ENCODE peak calls at places on chromosome X, in seven cellular contexts. Y is GM23338, B is HCT116, U is prostate gland, L is upper lobe of left lung, R is stomach, D is K562. W is an unnamed sample.

GRCh38 chrX:10052906-10053625 is 85.9 kb downstream of the CLDN34 start:
- DNase-seq in D (no peak), B (no peak), L (no peak), R (no peak), U (no peak), Y (no peak), W (no peak)

GRCh38 chrX:42755820-42756219 is 22.1 kb downstream of the PPP1R2C start:
- DNase-seq in R (no peak), Y (no peak), B (no peak), L (peak; percentile 33), D (no peak), U (no peak), W (no peak)

GRCh38 chrX:13220916-13221315 is 98.9 kb downstream of the ATXN3L start:
- DNase-seq in L (no peak), Y (no peak), R (no peak), D (no peak), U (no peak), B (no peak), W (no peak)

GRCh38 chrX:100804780-100805179 is 15.4 kb upstream of the CSTF2 start:
- DNase-seq in B (no peak), D (no peak), U (no peak), R (no peak), Y (peak; percentile 9), L (no peak), W (no peak)

GRCh38 chrX:130028196-130028595 is 45.8 kb downstream of the BCORL1 start:
- DNase-seq in R (peak; percentile 57), U (peak; percentile 5), B (peak; percentile 3), D (peak; percentile 45), Y (peak; percentile 36), L (peak; percentile 50), W (no peak)

GRCh38 chrX:45781901-45782553 is 581.4 kb upstream of the DIPK2B start:
- DNase-seq in Y (peak; percentile 18), U (no peak), R (no peak), B (no peak), L (no peak), D (no peak), W (no peak)

GRCh38 chrX:69298466-69299140 is 133.3 kb upstream of the PJA1 start:
- DNase-seq in B (no peak), U (no peak), Y (no peak), D (no peak), R (no peak), L (no peak), W (no peak)

GRCh38 chrX:55907968-55908607 is 190.5 kb downstream of the RRAGB start:
- DNase-seq in D (peak; percentile 30), B (peak; percentile 38), L (peak; percentile 67), R (peak; percentile 58), Y (peak; percentile 83), U (peak; percentile 49), W (no peak)

GRCh38 chrX:24024819-24025740 is 1.9 kb downstream of the KLHL15 start:
- DNase-seq in D (peak; percentile 91), L (peak; percentile 85), R (peak; percentile 90), Y (peak; percentile 70), B (peak; percentile 60), U (peak; percentile 74), W (peak; percentile 90)

GRCh38 chrX:15911729-15912550 is 57.3 kb upstream of the AP1S2 start:
- DNase-seq in B (no peak), D (no peak), L (peak; percentile 48), R (no peak), Y (no peak), U (no peak), W (no peak)

GRCh38 chrX:10433296-10433965 is 187.0 kb downstream of the MID1 start:
- DNase-seq in B (no peak), Y (no peak), R (no peak), L (no peak), D (no peak), U (no peak), W (no peak)

GRCh38 chrX:1442724-1443367 is 9.9 kb downstream of the ASMTL start:
- DNase-seq in B (no peak), L (peak; percentile 8), U (no peak), R (no peak), D (no peak), Y (no peak), W (peak; percentile 39)

GRCh38 chrX:40010550-40011364 is 87.0 kb downstream of the BCOR start:
- DNase-seq in U (no peak), R (no peak), D (no peak), B (no peak), L (no peak), Y (no peak), W (no peak)

GRCh38 chrX:21740329-21741274 is 17.3 kb downstream of the SMPX start:
- DNase-seq in Y (no peak), B (no peak), D (no peak), L (no peak), R (peak; percentile 49), U (peak; percentile 4), W (no peak)

GRCh38 chrX:136468391-136469103 is 19.2 kb upstream of the BRS3 start:
- DNase-seq in L (no peak), B (no peak), Y (no peak), D (no peak), R (peak; percentile 31), U (no peak), W (no peak)

GRCh38 chrX:127782904-127783303 is 269.3 kb downstream of the ACTRT1 start:
- DNase-seq in B (no peak), L (no peak), D (no peak), R (no peak), Y (no peak), U (no peak), W (no peak)

GRCh38 chrX:3550160-3550765 is 163.2 kb downstream of the PRKX start:
- DNase-seq in B (no peak), U (no peak), D (peak; percentile 25), Y (no peak), L (no peak), R (no peak), W (no peak)

GRCh38 chrX:34332336-34332735 is 200.2 kb upstream of the FAM47A start:
- DNase-seq in R (no peak), U (no peak), B (no peak), D (no peak), L (no peak), Y (peak; percentile 40), W (no peak)

GRCh38 chrX:13164611-13165010 is 120.2 kb upstream of the FAM9C start:
- DNase-seq in U (no peak), L (no peak), D (no peak), R (no peak), Y (peak; percentile 72), B (no peak), W (no peak)

GRCh38 chrX:18353931-18354368 is 538 bp downstream of the SCML2 start:
- DNase-seq in U (no peak), L (no peak), R (no peak), D (peak; percentile 48), Y (peak; percentile 63), B (no peak), W (no peak)

DNA sequence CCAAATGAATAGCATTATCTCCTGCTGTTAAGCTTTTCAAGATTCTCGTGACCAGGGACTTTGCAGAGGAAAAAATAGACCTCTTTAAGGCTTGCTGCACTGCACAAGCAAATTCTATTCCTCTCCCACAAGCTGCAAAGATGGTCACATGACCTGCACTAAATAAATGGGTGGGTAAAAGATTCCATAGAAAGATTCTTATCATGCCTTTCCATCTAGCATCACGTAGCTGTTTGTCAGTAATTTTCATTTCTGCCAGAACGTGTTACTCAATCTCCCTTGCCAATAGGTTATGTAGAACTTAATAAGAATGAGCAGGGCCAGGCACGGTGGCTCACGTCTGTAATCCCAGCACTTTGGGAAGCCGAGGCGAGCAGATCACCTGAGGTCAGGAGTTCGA is 57.9 kb upstream of the USP9X start:
- DNase-seq in B (no peak), Y (peak; percentile 28), D (no peak), U (no peak), R (no peak), L (no peak), W (no peak)
- H3K27ac ChIP-seq in B (no peak overlapping the region), Y (peak overlapping the region; percentile 96), D (no peak overlapping the region), U (no peak overlapping the region), R (no peak overlapping the region), L (no peak overlapping the region), W (no peak overlapping the region)

GRCh38 chrX:154097003-154097596 is 417 bp downstream of the MECP2 start:
- DNase-seq in U (peak; percentile 62), R (peak; percentile 65), Y (peak; percentile 69), B (no peak), D (peak; percentile 94), L (peak; percentile 66), W (peak; percentile 83)
- TF ChIP-seq POLR2AphosphoS5 in U (no peak), R (no peak), Y (peak; percentile 33), B (peak; percentile 58), D (no peak), L (peak; percentile 15), W (no peak)

DNA sequence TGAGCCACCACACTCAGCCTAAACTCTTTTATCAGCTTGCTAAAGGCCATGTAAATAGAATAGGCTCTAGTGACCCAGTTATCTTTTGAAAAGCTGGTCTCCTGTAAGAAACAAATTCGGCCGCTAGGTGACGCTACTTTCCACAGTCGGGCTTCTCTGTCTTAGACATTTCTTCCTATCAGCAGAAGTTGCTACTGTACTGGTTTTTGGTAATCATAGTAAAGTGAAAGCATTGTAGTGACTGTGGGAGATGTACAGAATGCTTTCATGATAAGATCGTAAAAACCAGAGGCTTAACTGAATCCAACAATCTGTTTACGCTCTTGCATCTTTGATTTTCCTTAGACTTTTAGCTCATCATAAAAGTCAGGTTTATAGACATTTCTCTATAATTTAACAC is 82.6 kb downstream of the GK start:
- DNase-seq in R (peak; percentile 64), U (peak; percentile 8), Y (peak; percentile 77), L (peak; percentile 59), D (peak; percentile 44), B (peak; percentile 39), W (no peak)
- TF ChIP-seq CTCF in R (peak; percentile 18), U (peak; percentile 40), Y (peak; percentile 77), L (peak; percentile 27), D (peak; percentile 86), B (peak; percentile 62), W (peak; percentile 26)

GRCh38 chrX:65600106-65600505 is 65.5 kb upstream of the LAS1L start:
- DNase-seq in D (no peak), B (no peak), L (no peak), U (no peak), Y (no peak), R (no peak), W (no peak)

GRCh38 chrX:65601126-65601525 is 66.3 kb upstream of the MSN start:
- DNase-seq in B (no peak), Y (no peak), U (no peak), L (no peak), D (no peak), R (no peak), W (no peak)

GRCh38 chrX:65596270-65596669 is 61.7 kb upstream of the LAS1L start:
- DNase-seq in R (no peak), U (no peak), B (no peak), L (peak; percentile 58), D (peak; percentile 24), Y (no peak), W (no peak)

GRCh38 chrX:65601530-65602281 is 65.7 kb upstream of the MSN start:
- DNase-seq in B (no peak), D (no peak), Y (no peak), R (peak; percentile 80), U (peak; percentile 58), L (peak; percentile 93), W (peak; percentile 83)

DNA sequence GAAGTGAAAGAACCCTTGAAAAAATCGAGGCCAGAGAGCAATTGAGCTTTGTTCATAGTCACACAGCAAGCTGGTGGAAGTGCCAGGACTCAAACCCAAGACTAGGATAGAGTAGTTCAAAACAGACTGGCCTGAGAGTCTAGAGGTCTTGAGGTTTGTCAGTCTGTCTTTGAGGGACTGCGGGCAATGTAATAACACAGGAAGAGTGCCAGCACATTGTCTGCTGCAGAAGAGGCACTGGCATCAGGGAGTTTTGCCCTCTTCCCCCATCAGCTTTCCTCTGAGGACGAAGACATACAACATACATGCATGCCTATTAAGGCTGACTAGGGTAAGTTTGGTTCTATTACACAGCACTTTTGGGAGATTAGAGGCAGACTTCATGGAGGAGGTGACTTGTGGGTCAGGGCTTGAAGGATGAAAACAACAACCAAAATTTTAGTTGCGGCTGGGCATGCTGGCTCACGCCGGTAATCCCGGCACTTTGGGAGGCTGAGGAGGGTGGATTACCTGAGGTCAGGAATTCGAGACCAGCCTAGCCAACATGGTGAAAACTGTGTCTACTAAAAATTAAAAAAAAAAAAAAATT is 64.1 kb upstream of the LAS1L start:
- DNase-seq in R (no peak), U (no peak), Y (no peak), D (no peak), B (no peak), L (no peak), W (no peak)
- H3K27ac ChIP-seq in R (peak overlapping the region; percentile 85), U (no peak overlapping the region), Y (no peak overlapping the region), D (no peak overlapping the region), B (no peak overlapping the region), L (peak overlapping the region; percentile 85), W (no peak overlapping the region)